ENCODE peak calls at places on chromosomes 7 and 10, in six cellular contexts. F is OCI-LY7, R is astrocyte of the spinal cord, K is thoracic aorta, Q is left lung, O is GM12865. Y is an unnamed sample.
A peak's percentile ranks its signal among the peaks of the same experiment; 100 is the strongest.

GRCh38 chr10:76281704-76282103 is 850.3 kb downstream of the LRMDA start:
- DNase-seq in F (no peak), R (no peak), K (no peak), Q (no peak), O (no peak), Y (no peak)

GRCh38 chr7:126698446-126698845 is 554.3 kb downstream of the GRM8 start:
- DNase-seq in F (no peak), R (no peak), K (no peak), Q (no peak), O (no peak), Y (no peak)

GRCh38 chr7:146090023-146090645 is 26.5 kb upstream of the CNTNAP2 start:
- DNase-seq in F (peak; percentile 83), R (peak; percentile 23), K (no peak), Q (no peak), O (peak; percentile 44), Y (peak; percentile 44)

GRCh38 chr10:119768455-119769094 is 42.7 kb downstream of the INPP5F start:
- DNase-seq in F (no peak), R (no peak), K (no peak), Q (no peak), O (no peak), Y (no peak)

GRCh38 chr10:76786673-76787072 is 850.9 kb downstream of the KCNMA1 start:
- DNase-seq in F (no peak), R (no peak), K (no peak), Q (no peak), O (no peak), Y (no peak)

GRCh38 chr10:22925088-22925487 is 2.8 kb upstream of the ARMC3 start:
- DNase-seq in F (no peak), R (no peak), K (no peak), Q (no peak), O (no peak), Y (no peak)

GRCh38 chr10:100370561-100370975 is 23.5 kb downstream of the SCD start:
- DNase-seq in F (no peak), R (peak; percentile 28), K (no peak), Q (no peak), O (no peak), Y (no peak)

GRCh38 chr7:1005303-1005702 is 22.3 kb downstream of the CYP2W1 start:
- DNase-seq in F (no peak), R (no peak), K (no peak), Q (no peak), O (no peak), Y (no peak)

GRCh38 chr7:101402081-101402779 is 39.6 kb downstream of the COL26A1 start:
- DNase-seq in F (no peak), R (peak; percentile 19), K (no peak), Q (no peak), O (no peak), Y (no peak)

GRCh38 chr7:90720970-90721768 is 125.0 kb downstream of the CDK14 start:
- DNase-seq in F (peak; percentile 67), R (peak; percentile 79), K (no peak), Q (no peak), O (no peak), Y (no peak)

GRCh38 chr7:102393467-102393866 is 2.7 kb upstream of the PRKRIP1 start:
- DNase-seq in F (no peak), R (no peak), K (no peak), Q (no peak), O (no peak), Y (no peak)

GRCh38 chr7:42237891-42238531 is 1.0 kb upstream of the GLI3 start:
- DNase-seq in F (no peak), R (peak; percentile 73), K (peak; percentile 30), Q (peak; percentile 80), O (peak; percentile 16), Y (no peak)

GRCh38 chr7:73520673-73521635 is 1.1 kb downstream of the BAZ1B start:
- DNase-seq in F (peak; percentile 45), R (peak; percentile 22), K (no peak), Q (no peak), O (peak; percentile 31), Y (no peak)

GRCh38 chr7:73519867-73520672 is 2.0 kb downstream of the BAZ1B start:
- DNase-seq in F (peak; percentile 23), R (peak; percentile 17), K (no peak), Q (no peak), O (peak; percentile 22), Y (no peak)

GRCh38 chr7:73518470-73518869 is 3.6 kb downstream of the BAZ1B start:
- DNase-seq in F (no peak), R (no peak), K (no peak), Q (peak; percentile 4), O (no peak), Y (no peak)

GRCh38 chr7:73521636-73522080 is 435 bp downstream of the BAZ1B start:
- DNase-seq in F (peak; percentile 75), R (peak; percentile 40), K (no peak), Q (peak; percentile 90), O (no peak), Y (peak; percentile 85)

GRCh38 chr7:73522081-73522818 is at the start of gene BAZ1B:
- DNase-seq in F (peak; percentile 99), R (peak; percentile 99), K (peak; percentile 93), Q (peak; percentile 95), O (peak; percentile 100), Y (peak; percentile 99)
- TF ChIP-seq CTCF in F (no peak), R (peak; percentile 16), K (no peak), Q (no peak), O (no peak), Y (no peak)

GRCh38 chr10:52949899-52950298 is 177.3 kb upstream of the MBL2 start:
- DNase-seq in F (peak; percentile 31), R (peak; percentile 1), K (no peak), Q (no peak), O (peak; percentile 42), Y (no peak)
- TF ChIP-seq CTCF in F (peak; percentile 66), R (peak; percentile 16), K (no peak), Q (no peak), O (peak; percentile 22), Y (no peak)

GRCh38 chr7:117043051-117043546 is 89.8 kb downstream of the ST7 start:
- DNase-seq in F (no peak), R (no peak), K (no peak), Q (no peak), O (no peak), Y (no peak)
- TF ChIP-seq CTCF in F (no peak), R (no peak), K (no peak), Q (no peak), O (no peak), Y (no peak)

DNA sequence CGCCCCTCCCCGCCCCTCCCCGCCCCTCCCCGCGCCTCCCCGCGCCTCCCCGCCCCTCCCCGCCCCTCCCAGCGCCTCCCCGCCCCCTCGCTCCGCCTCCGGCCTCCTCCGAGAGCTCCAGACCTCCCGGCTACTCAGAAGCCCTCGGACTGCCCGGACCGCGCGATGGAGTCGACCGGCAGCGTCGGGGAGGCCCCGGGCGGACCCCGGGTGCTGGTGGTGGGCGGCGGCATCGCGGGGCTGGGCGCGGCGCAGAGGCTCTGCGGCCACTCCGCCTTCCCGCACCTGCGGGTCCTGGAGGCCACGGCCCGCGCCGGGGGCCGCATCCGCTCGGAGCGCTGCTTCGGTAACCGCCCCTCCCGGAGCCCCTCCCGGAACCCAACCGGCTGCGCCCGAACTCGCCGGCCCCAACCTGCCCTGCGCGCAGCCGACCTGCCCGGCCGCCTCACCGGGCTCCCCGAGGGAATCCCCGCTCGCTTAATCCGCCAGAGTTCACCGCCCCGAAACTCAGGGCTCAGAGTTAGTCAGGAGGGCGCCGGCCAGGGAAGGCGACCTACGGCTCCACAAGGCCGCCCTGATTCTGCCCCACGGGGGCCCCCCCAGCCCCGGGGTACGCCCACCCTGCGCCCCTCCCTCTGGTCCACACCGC is at the start of gene PAOX:
- DNase-seq in F (peak; percentile 43), R (peak; percentile 50), K (no peak), Q (peak; percentile 92), O (peak; percentile 81), Y (peak; percentile 91)
- TF ChIP-seq CTCF in F (no peak), R (no peak), K (no peak), Q (no peak), O (no peak), Y (no peak)

GRCh38 chr10:113300628-113301027 is 252.2 kb upstream of the HABP2 start:
- DNase-seq in F (peak; percentile 23), R (peak; percentile 10), K (no peak), Q (no peak), O (peak; percentile 37), Y (no peak)

GRCh38 chr10:113298616-113299015 is 254.2 kb upstream of the HABP2 start:
- DNase-seq in F (no peak), R (no peak), K (no peak), Q (no peak), O (no peak), Y (no peak)

GRCh38 chr10:113303747-113304146 is 249.1 kb upstream of the HABP2 start:
- DNase-seq in F (no peak), R (no peak), K (no peak), Q (no peak), O (no peak), Y (no peak)

GRCh38 chr10:113302062-113302461 is 250.8 kb upstream of the HABP2 start:
- DNase-seq in F (no peak), R (no peak), K (no peak), Q (no peak), O (no peak), Y (no peak)

GRCh38 chr10:113301342-113301984 is 251.4 kb upstream of the HABP2 start:
- DNase-seq in F (peak; percentile 13), R (no peak), K (no peak), Q (no peak), O (no peak), Y (no peak)
- TF ChIP-seq CTCF in F (peak; percentile 58), R (no peak), K (no peak), Q (no peak), O (no peak), Y (no peak)

GRCh38 chr7:4838626-4839334 is 23.1 kb downstream of the PAPOLB start:
- DNase-seq in F (no peak), R (no peak), K (no peak), Q (no peak), O (no peak), Y (no peak)

GRCh38 chr7:4842302-4843064 is 19.3 kb downstream of the PAPOLB start:
- DNase-seq in F (no peak), R (no peak), K (no peak), Q (no peak), O (no peak), Y (no peak)

GRCh38 chr7:4840097-4840501 is 21.7 kb downstream of the PAPOLB start:
- DNase-seq in F (no peak), R (no peak), K (no peak), Q (no peak), O (no peak), Y (no peak)

GRCh38 chr7:4841836-4842235 is 20.0 kb downstream of the PAPOLB start:
- DNase-seq in F (no peak), R (no peak), K (no peak), Q (no peak), O (no peak), Y (no peak)

GRCh38 chr7:4841007-4841784 is 20.6 kb downstream of the PAPOLB start:
- DNase-seq in F (no peak), R (no peak), K (no peak), Q (no peak), O (no peak), Y (no peak)
- TF ChIP-seq CTCF in F (no peak), R (no peak), K (no peak), Q (no peak), O (no peak), Y (no peak)

DNA sequence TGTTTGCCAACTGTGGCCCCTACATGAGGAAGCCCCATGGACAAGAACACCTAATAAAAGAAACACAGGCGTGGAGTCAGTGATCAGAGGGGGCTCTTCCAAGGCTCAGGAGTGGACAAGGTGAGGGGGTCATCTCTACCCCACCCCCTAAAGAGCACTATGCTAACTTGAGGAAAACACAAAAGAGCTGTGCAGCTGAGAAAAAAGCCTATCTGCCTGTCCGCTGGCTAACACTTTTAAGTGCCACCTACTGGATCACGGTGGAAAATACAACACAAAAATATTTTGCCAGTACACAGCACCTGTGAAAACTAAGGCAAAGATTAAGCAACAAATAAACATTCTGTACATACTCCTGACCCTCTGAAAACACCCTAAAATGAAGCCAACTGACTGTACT is 53.1 kb upstream of the COBL start:
- DNase-seq in F (peak; percentile 4), R (peak; percentile 3), K (no peak), Q (no peak), O (peak; percentile 4), Y (no peak)
- TF ChIP-seq CTCF in F (peak; percentile 66), R (peak; percentile 30), K (no peak), Q (peak; percentile 20), O (peak; percentile 22), Y (peak; percentile 57)